ENCODE peak calls at places on chromosomes 5 and 9, in five cellular contexts. R is hepatocyte; S is ovary; I is CD4-positive, alpha-beta T cell; O is RWPE2. N is an unnamed sample.

GRCh38 chr5:13746026-13746425 is 198.5 kb downstream of the DNAH5 start:
- DNase-seq in I (no peak), S (no peak), R (no peak), O (no peak), N (no peak)

GRCh38 chr5:174522641-174523260 is 201.6 kb upstream of the MSX2 start:
- DNase-seq in I (no peak), R (no peak), S (no peak), O (no peak), N (no peak)

GRCh38 chr5:141330299-141331080 is at the start of gene PCDHGA1:
- DNase-seq in I (no peak), S (no peak), R (no peak), O (no peak), N (no peak)

GRCh38 chr5:128927644-128928043 is 37.6 kb upstream of the SLC27A6 start:
- DNase-seq in R (no peak), S (no peak), I (no peak), O (no peak), N (no peak)

GRCh38 chr5:37355161-37355560 is 15.7 kb downstream of the NUP155 start:
- DNase-seq in R (no peak), O (no peak), I (no peak), S (no peak), N (no peak)

GRCh38 chr5:334903-335739 is 13.6 kb downstream of the AHRR start:
- DNase-seq in S (no peak), I (no peak), R (no peak), O (no peak), N (no peak)

GRCh38 chr5:179806250-179807045 is at the start of gene MGAT4B:
- DNase-seq in O (peak; percentile 69), R (peak; percentile 94), S (peak; percentile 72), I (peak; percentile 47), N (peak; percentile 66)

GRCh38 chr9:17625644-17626388 is 47.0 kb downstream of the SH3GL2 start:
- DNase-seq in S (no peak), I (no peak), R (no peak), O (no peak), N (no peak)

GRCh38 chr5:153498516-153498915 is 8.0 kb downstream of the GRIA1 start:
- DNase-seq in R (no peak), I (no peak), O (no peak), S (no peak), N (no peak)

GRCh38 chr5:73944581-73944980 is 318.6 kb downstream of the ARHGEF28 start:
- DNase-seq in I (no peak), R (no peak), O (no peak), S (no peak), N (no peak)

GRCh38 chr9:115691097-115691496 is 462.5 kb upstream of the PAPPA start:
- DNase-seq in R (peak; percentile 44), S (no peak), O (no peak), I (no peak), N (no peak)

GRCh38 chr5:59253625-59254024 is 639.9 kb downstream of the PDE4D start:
- DNase-seq in O (no peak), I (no peak), S (no peak), R (no peak), N (no peak)

GRCh38 chr9:86800681-86801080 is 146.6 kb downstream of the GAS1 start:
- DNase-seq in O (no peak), I (no peak), R (no peak), S (no peak), N (no peak)

GRCh38 chr9:111036946-111037743 is 1.1 kb downstream of the LPAR1 start:
- DNase-seq in R (peak; percentile 53), O (no peak), I (no peak), S (no peak), N (no peak)

GRCh38 chr5:141623197-141623596 is 4.4 kb upstream of the DIAPH1 start:
- DNase-seq in S (no peak), I (no peak), O (no peak), R (no peak), N (no peak)

GRCh38 chr5:32076699-32077695 is 97.1 kb downstream of the GOLPH3 start:
- DNase-seq in R (peak; percentile 66), I (peak; percentile 9), S (no peak), O (no peak), N (peak; percentile 37)

GRCh38 chr5:30050056-30050815 is 1143.2 kb upstream of the CDH6 start:
- DNase-seq in I (no peak), S (no peak), O (no peak), R (no peak), N (no peak)

GRCh38 chr9:4475301-4475700 is 15.0 kb upstream of the SLC1A1 start:
- DNase-seq in O (no peak), S (no peak), I (no peak), R (no peak), N (no peak)

GRCh38 chr5:52661903-52662302 is 125.8 kb upstream of the ITGA1 start:
- DNase-seq in S (no peak), R (no peak), O (no peak), I (no peak), N (no peak)

GRCh38 chr5:168347368-168347767 is 55.9 kb downstream of the WWC1 start:
- DNase-seq in S (no peak), I (no peak), R (no peak), O (no peak), N (no peak)

GRCh38 chr9:86485359-86485758 is 131.1 kb upstream of the TUT7 start:
- DNase-seq in S (no peak), R (no peak), I (no peak), O (no peak), N (no peak)

GRCh38 chr5:1638658-1639400 is 115.1 kb upstream of the LPCAT1 start:
- DNase-seq in I (no peak), S (no peak), R (no peak), O (peak; percentile 71), N (no peak)

GRCh38 chr9:6680797-6681146 is 35.2 kb upstream of the GLDC start:
- DNase-seq in O (peak; percentile 64), R (peak; percentile 77), I (no peak), S (no peak), N (peak; percentile 73)

GRCh38 chr9:128020692-128021091 is 39.9 kb upstream of the EEIG1 start:
- DNase-seq in I (no peak), O (no peak), R (no peak), S (no peak), N (no peak)

GRCh38 chr5:87780831-87781760 is 368.4 kb upstream of the CCNH start:
- DNase-seq in I (peak; percentile 64), R (peak; percentile 92), O (peak; percentile 75), S (peak; percentile 65), N (peak; percentile 79)

GRCh38 chr5:154829181-154829588 is 21.2 kb downstream of the FAXDC2 start:
- DNase-seq in S (no peak), I (no peak), R (no peak), O (no peak), N (no peak)

GRCh38 chr9:87069690-87070089 is 122.4 kb upstream of the GAS1 start:
- DNase-seq in O (no peak), R (peak; percentile 38), I (no peak), S (no peak), N (no peak)

GRCh38 chr9:4334439-4334838 is 34.6 kb upstream of the GLIS3 start:
- DNase-seq in I (no peak), O (no peak), R (peak; percentile 59), S (no peak), N (peak; percentile 44)

GRCh38 chr9:11038956-11039355 is 426.2 kb upstream of the PTPRD start:
- DNase-seq in S (no peak), R (no peak), I (no peak), O (no peak), N (no peak)

GRCh38 chr9:124454791-124455443 is 4.7 kb downstream of the ADGRD2 start:
- DNase-seq in R (no peak), S (no peak), I (no peak), O (no peak), N (no peak)

GRCh38 chr9:16236326-16236725 is 634.1 kb downstream of the BNC2 start:
- DNase-seq in O (no peak), I (no peak), S (no peak), R (no peak), N (no peak)

GRCh38 chr9:95007470-95007869 is 281.0 kb downstream of the AOPEP start:
- DNase-seq in R (no peak), S (no peak), I (no peak), O (no peak), N (no peak)

GRCh38 chr9:94056442-94056974 is 27.8 kb upstream of the PTPDC1 start:
- DNase-seq in I (no peak), S (no peak), O (no peak), R (peak; percentile 12), N (no peak)

GRCh38 chr5:62509823-62510222 is 68.8 kb upstream of the LRRC70 start:
- DNase-seq in S (no peak), R (no peak), O (no peak), I (no peak), N (no peak)

GRCh38 chr9:14836885-14837284 is 73.3 kb downstream of the FREM1 start:
- DNase-seq in R (no peak), S (no peak), O (no peak), I (no peak), N (no peak)

GRCh38 chr5:71923755-71924154 is 183.5 kb upstream of the MAP1B start:
- DNase-seq in I (no peak), R (no peak), O (no peak), S (no peak), N (no peak)
- H3K27ac ChIP-seq in I (no peak overlapping the region), R (no peak overlapping the region), O (peak overlapping the region; percentile 68), S (no peak overlapping the region), N (no peak overlapping the region)

GRCh38 chr9:81430727-81431126 is 258.6 kb downstream of the TLE1 start:
- DNase-seq in O (no peak), S (no peak), I (no peak), R (no peak), N (no peak)
- H3K27ac ChIP-seq in O (no peak overlapping the region), S (no peak overlapping the region), I (no peak overlapping the region), R (no peak overlapping the region), N (no peak overlapping the region)

GRCh38 chr9:137409515-137409914 is 13.4 kb downstream of the EXD3 start:
- DNase-seq in R (no peak), S (no peak), O (no peak), I (no peak), N (no peak)

GRCh38 chr9:137411670-137412380 is 11.1 kb downstream of the EXD3 start:
- DNase-seq in I (no peak), R (no peak), O (peak; percentile 96), S (peak; percentile 86), N (no peak)

GRCh38 chr9:137410891-137411249 is 12.1 kb downstream of the EXD3 start:
- DNase-seq in O (no peak), I (no peak), S (no peak), R (no peak), N (no peak)

GRCh38 chr9:137412431-137412830 is 10.5 kb downstream of the EXD3 start:
- DNase-seq in R (no peak), I (no peak), S (no peak), O (no peak), N (no peak)

DNA sequence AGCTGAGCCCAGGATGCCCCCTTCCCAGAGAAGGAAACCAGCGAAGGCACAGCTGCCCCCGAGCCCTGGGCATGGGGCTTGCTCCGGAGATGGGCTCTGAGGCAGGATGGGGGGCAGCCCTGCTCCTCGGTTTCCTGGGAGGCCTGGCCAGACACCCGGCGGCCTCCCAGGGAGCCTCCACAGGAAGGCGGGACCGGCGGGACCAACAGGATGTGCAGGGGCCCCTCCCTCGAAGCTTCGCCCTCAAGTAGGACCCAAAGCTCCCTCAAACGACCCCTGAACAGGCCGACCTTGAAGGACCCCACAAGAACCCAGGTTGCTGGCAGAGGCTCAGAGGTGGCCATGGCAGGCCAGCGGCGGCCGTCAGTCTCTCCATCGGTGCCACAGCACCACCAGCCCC is 11.7 kb downstream of the EXD3 start:
- DNase-seq in I (no peak), R (no peak), S (no peak), O (no peak), N (no peak)
- H3K27ac ChIP-seq in I (no peak overlapping the region), R (no peak overlapping the region), S (no peak overlapping the region), O (peak overlapping the region; percentile 82), N (no peak overlapping the region)

GRCh38 chr9:77454668-77455067 is 193.5 kb downstream of the GNA14 start:
- DNase-seq in I (no peak), S (no peak), O (no peak), R (no peak), N (no peak)
- H3K27ac ChIP-seq in I (no peak overlapping the region), S (no peak overlapping the region), O (no peak overlapping the region), R (no peak overlapping the region), N (no peak overlapping the region)